ENCODE peak calls at places on chromosomes 13 and 19, in four cellular contexts. T is AG09319, Y is GM03348, L is esophagus muscularis mucosa. Z is an unnamed sample.

GRCh38 chr13:111129465-111130110 is 14.5 kb downstream of the ARHGEF7 start:
- DNase-seq in T (no peak), Y (no peak), L (no peak), Z (no peak)

GRCh38 chr19:53971608-53972007 is 8.9 kb downstream of the CACNG8 start:
- DNase-seq in T (no peak), Y (no peak), L (no peak), Z (no peak)

GRCh38 chr19:32877977-32878745 is 8.6 kb upstream of the SLC7A9 start:
- DNase-seq in T (no peak), Y (no peak), L (no peak), Z (no peak)

GRCh38 chr19:15280915-15281683 is 48.9 kb upstream of the EPHX3 start:
- DNase-seq in T (no peak), Y (peak; percentile 87), L (peak; percentile 97), Z (no peak)

GRCh38 chr13:87356314-87356713 is 314.9 kb upstream of the SLITRK5 start:
- DNase-seq in T (no peak), Y (no peak), L (no peak), Z (no peak)

GRCh38 chr19:42189133-42189532 is 28.3 kb downstream of the DEDD2 start:
- DNase-seq in T (no peak), Y (no peak), L (no peak), Z (no peak)

GRCh38 chr19:23070353-23070781 is 46.5 kb upstream of the ZNF730 start:
- DNase-seq in T (no peak), Y (peak; percentile 12), L (no peak), Z (no peak)

GRCh38 chr13:22047082-22047784 is 376.4 kb downstream of the FGF9 start:
- DNase-seq in T (no peak), Y (no peak), L (peak; percentile 57), Z (no peak)

GRCh38 chr19:10007366-10007765 is 2.9 kb downstream of the COL5A3 start:
- DNase-seq in T (no peak), Y (peak; percentile 45), L (peak; percentile 92), Z (no peak)

GRCh38 chr13:50179977-50180376 is 164.7 kb downstream of the KCNRG start:
- DNase-seq in T (no peak), Y (no peak), L (no peak), Z (no peak)

GRCh38 chr13:46753917-46754316 is 43.0 kb downstream of the ESD start:
- DNase-seq in T (no peak), Y (no peak), L (no peak), Z (no peak)